ENCODE peak calls at places on chromosomes 16 and 17, in six cellular contexts. R is adrenal gland, G is ovary, I is H1, T is uterus, K is upper lobe of left lung. Q is an unnamed sample.

GRCh38 chr17:35944151-35944550 is 638 bp upstream of the LYZL6 start:
- DNase-seq in I (no peak), G (no peak), R (no peak), T (no peak), K (no peak), Q (no peak)

GRCh38 chr17:82937411-82938371 is 97.9 kb upstream of the ZNF750 start:
- DNase-seq in K (peak; percentile 64), T (peak; percentile 8), R (no peak), G (peak; percentile 23), I (no peak), Q (no peak)

GRCh38 chr16:8677481-8677880 is 3.1 kb downstream of the ABAT start:
- DNase-seq in K (no peak), G (no peak), I (no peak), T (no peak), R (no peak), Q (no peak)

GRCh38 chr17:17313350-17313991 is 10.3 kb downstream of the NT5M start:
- DNase-seq in K (no peak), G (no peak), I (peak; percentile 79), T (no peak), R (peak; percentile 55), Q (peak; percentile 67)

GRCh38 chr17:60740584-60740983 is 62.9 kb downstream of the BCAS3 start:
- DNase-seq in I (no peak), R (no peak), T (no peak), K (no peak), G (no peak), Q (no peak)

GRCh38 chr16:57341441-57342303 is 16.9 kb upstream of the CCL22 start:
- DNase-seq in R (no peak), K (no peak), G (no peak), I (no peak), T (no peak), Q (no peak)

GRCh38 chr16:55368205-55368604 is 44.2 kb downstream of the IRX6 start:
- DNase-seq in T (no peak), I (no peak), G (no peak), K (no peak), R (no peak), Q (no peak)

GRCh38 chr17:66715745-66716156 is 119.2 kb upstream of the CACNG5 start:
- DNase-seq in I (no peak), K (no peak), T (no peak), G (no peak), R (no peak), Q (no peak)

GRCh38 chr16:878071-878784 is 77.7 kb upstream of the GNG13 start:
- DNase-seq in G (peak; percentile 14), R (no peak), K (peak; percentile 75), T (no peak), I (peak; percentile 72), Q (no peak)

GRCh38 chr17:29111816-29112499 is 68.2 kb downstream of the MYO18A start:
- DNase-seq in I (peak; percentile 95), G (peak; percentile 72), R (peak; percentile 78), T (peak; percentile 48), K (peak; percentile 87), Q (peak; percentile 66)

GRCh38 chr16:4684030-4684715 is 9.2 kb upstream of the NUDT16L1 start:
- DNase-seq in K (peak; percentile 80), G (peak; percentile 47), T (no peak), I (no peak), R (no peak), Q (no peak)

GRCh38 chr17:47698749-47699535 is 5.0 kb downstream of the TBKBP1 start:
- DNase-seq in T (peak; percentile 48), G (peak; percentile 65), R (peak; percentile 59), K (peak; percentile 91), I (peak; percentile 92), Q (peak; percentile 63)

GRCh38 chr16:22206013-22206846 is at the start of gene EEF2K:
- DNase-seq in I (peak; percentile 83), K (peak; percentile 97), R (peak; percentile 91), G (peak; percentile 94), T (peak; percentile 94), Q (peak; percentile 95)
- TF ChIP-seq POLR2A in I (no peak), K (no peak), R (no peak), G (peak; percentile 39), T (peak; percentile 57), Q (no peak)

GRCh38 chr17:62656446-62656845 is 29.0 kb downstream of the MRC2 start:
- DNase-seq in I (no peak), G (no peak), K (no peak), T (no peak), R (no peak), Q (no peak)
- H3K27ac ChIP-seq in I (no peak overlapping the region), G (no peak overlapping the region), K (no peak overlapping the region), T (no peak overlapping the region), R (no peak overlapping the region), Q (no peak overlapping the region)

GRCh38 chr17:42673885-42674754 is 2.7 kb downstream of the PLEKHH3 start:
- DNase-seq in I (peak; percentile 81), G (peak; percentile 90), T (peak; percentile 82), R (no peak), K (peak; percentile 90), Q (peak; percentile 65)
- TF ChIP-seq POLR2A in I (no peak), G (no peak), T (no peak), R (no peak), K (no peak), Q (no peak)

DNA sequence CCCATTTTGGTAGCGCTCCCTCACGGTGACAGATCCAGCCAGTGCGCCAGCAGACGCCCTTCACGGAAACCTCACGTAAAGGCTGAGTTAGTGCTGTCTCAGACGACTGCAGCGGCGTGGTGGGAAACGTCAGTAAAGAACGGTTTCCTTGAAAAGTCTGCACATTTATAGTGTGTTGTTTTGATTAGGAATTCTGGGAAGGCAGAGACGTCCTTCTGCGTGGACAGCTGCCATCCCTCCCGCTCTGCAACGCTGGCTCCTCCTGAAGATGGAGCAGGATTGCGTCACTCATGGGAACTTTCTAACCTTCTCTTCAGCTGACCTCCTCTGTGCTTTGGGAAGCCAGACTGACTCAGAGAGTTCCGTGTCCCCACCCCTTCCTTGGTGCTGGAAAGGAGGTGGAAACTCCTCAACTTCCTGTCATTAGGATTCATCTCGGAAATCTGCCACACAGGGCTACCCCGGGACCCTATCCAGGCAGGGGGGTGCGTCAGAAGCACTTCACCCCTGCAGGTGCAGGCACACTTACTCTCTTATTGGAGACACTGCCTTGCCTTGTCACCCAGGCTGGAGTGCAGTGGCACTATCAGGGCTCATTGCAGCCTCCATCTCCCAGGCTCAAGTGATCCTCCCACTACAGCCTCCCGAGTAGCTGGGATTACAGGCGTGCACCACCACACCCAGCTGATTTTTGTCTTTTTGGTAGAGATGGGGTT is 24.3 kb upstream of the CRISPLD2 start:
- DNase-seq in K (no peak), R (no peak), I (no peak), G (peak; percentile 92), T (peak; percentile 94), Q (peak; percentile 79)
- H3K27ac ChIP-seq in K (peak overlapping the region; percentile 62), R (peak overlapping the region; percentile 72), I (no peak overlapping the region), G (peak overlapping the region; percentile 85), T (peak overlapping the region; percentile 80), Q (peak overlapping the region; percentile 71)

DNA sequence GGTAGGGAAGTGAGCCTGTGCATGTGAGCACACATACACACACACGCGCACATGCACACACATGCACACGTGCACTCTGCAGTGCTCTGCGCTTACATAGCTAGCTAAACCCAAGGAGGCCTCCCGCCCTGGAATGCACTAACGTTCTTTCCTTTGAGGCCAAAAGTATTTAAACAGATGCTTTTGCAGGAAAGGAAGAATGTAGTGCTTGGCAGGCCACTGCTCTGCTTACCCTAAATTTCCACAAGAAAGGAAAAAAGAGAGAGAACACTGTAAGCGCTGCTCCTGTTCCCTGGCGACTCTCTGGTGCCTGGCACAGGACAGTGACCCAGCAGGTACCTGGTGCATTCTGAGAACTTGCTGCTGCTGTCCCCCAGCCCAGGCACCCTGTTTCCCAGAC is 31.3 kb upstream of the MRPS23 start:
- DNase-seq in K (no peak), T (no peak), I (no peak), R (no peak), G (no peak), Q (peak; percentile 49)
- TF ChIP-seq POLR2A in K (no peak), T (no peak), I (no peak), R (no peak), G (no peak), Q (no peak)

DNA sequence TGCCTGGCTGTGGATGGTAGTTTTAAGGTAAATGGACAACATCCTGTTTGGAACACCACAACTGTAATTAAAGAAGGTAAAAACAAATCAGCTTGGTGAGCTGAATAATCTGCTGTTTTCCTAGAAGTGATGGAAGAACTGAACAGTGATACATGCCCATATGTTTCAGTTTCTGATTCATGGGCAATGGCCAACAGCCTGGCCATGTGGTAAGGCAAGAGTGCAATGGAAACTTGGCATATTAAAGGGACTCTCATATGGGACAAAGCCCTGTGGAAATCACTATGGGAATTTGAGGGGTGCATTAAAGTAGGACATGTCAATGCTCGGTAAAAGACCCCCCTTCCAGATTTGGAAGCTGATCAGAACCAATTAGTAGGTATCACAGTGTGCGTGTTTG is 37.8 kb downstream of the IKZF3 start:
- DNase-seq in I (no peak), G (no peak), R (no peak), K (no peak), T (no peak), Q (no peak)
- H3K27ac ChIP-seq in I (no peak overlapping the region), G (no peak overlapping the region), R (no peak overlapping the region), K (no peak overlapping the region), T (no peak overlapping the region), Q (no peak overlapping the region)